ENCODE peak calls at places on chromosomes 11 and 22, in six cellular contexts. W is IMR-90, Q is right lobe of liver, J is uterus, H is ovary, V is GM12891. U is an unnamed sample.

GRCh38 chr11:71263391-71263790 is 11.0 kb upstream of the SHANK2 start:
- DNase-seq in W (peak; percentile 41), Q (no peak), J (no peak), H (no peak), V (no peak), U (no peak)

GRCh38 chr11:92048415-92048814 is 176.2 kb upstream of the FAT3 start:
- DNase-seq in W (no peak), Q (no peak), J (no peak), H (no peak), V (no peak), U (no peak)

GRCh38 chr11:63227521-63228107 is 15.8 kb downstream of the SLC22A25 start:
- DNase-seq in W (no peak), Q (no peak), J (no peak), H (no peak), V (no peak), U (no peak)

GRCh38 chr11:45543808-45544422 is 121.5 kb downstream of the CHST1 start:
- DNase-seq in W (peak; percentile 4), Q (no peak), J (no peak), H (no peak), V (no peak), U (no peak)

GRCh38 chr22:20774882-20775281 is 969 bp downstream of the SERPIND1 start:
- DNase-seq in W (no peak), Q (no peak), J (no peak), H (no peak), V (no peak), U (no peak)

GRCh38 chr11:17979770-17980371 is 33.0 kb downstream of the SERGEF start:
- DNase-seq in W (peak; percentile 5), Q (no peak), J (peak; percentile 16), H (no peak), V (peak; percentile 19), U (peak; percentile 13)

GRCh38 chr11:30314625-30315024 is 8.3 kb upstream of the ARL14EP start:
- DNase-seq in W (peak; percentile 34), Q (no peak), J (no peak), H (no peak), V (no peak), U (no peak)

GRCh38 chr11:95279921-95280861 is 49.2 kb upstream of the SESN3 start:
- DNase-seq in W (no peak), Q (peak; percentile 55), J (no peak), H (no peak), V (no peak), U (no peak)

GRCh38 chr22:25658641-25659040 is 83.3 kb upstream of the MYO18B start:
- DNase-seq in W (no peak), Q (no peak), J (no peak), H (peak; percentile 47), V (no peak), U (no peak)

GRCh38 chr11:60910281-60910687 is 3.7 kb upstream of the TMEM109 start:
- DNase-seq in W (no peak), Q (no peak), J (no peak), H (no peak), V (no peak), U (no peak)
- TF ChIP-seq POLR2A in W (no peak), Q (no peak), J (no peak), H (no peak), V (no peak), U (no peak)

GRCh38 chr11:112029460-112029859 is 4.3 kb downstream of the DLAT start:
- DNase-seq in W (no peak), Q (no peak), J (no peak), H (no peak), V (no peak), U (no peak)

GRCh38 chr11:112023104-112023503 is 2.1 kb upstream of the DLAT start:
- DNase-seq in W (no peak), Q (no peak), J (no peak), H (no peak), V (no peak), U (no peak)

GRCh38 chr11:112024178-112024777 is 930 bp upstream of the DLAT start:
- DNase-seq in W (no peak), Q (no peak), J (no peak), H (no peak), V (no peak), U (no peak)

GRCh38 chr11:112025682-112026081 is 474 bp downstream of the DLAT start:
- DNase-seq in W (peak; percentile 23), Q (no peak), J (no peak), H (no peak), V (peak; percentile 17), U (no peak)

GRCh38 chr11:112024778-112025678 is at the start of gene DLAT:
- DNase-seq in W (peak; percentile 75), Q (peak; percentile 91), J (peak; percentile 75), H (peak; percentile 89), V (peak; percentile 76), U (peak; percentile 65)
- TF ChIP-seq POLR2A in W (peak; percentile 60), Q (peak; percentile 58), J (peak; percentile 35), H (peak; percentile 49), V (peak; percentile 77), U (peak; percentile 58)

GRCh38 chr22:41589601-41590365 is at the start of gene PMM1:
- DNase-seq in W (peak; percentile 99), Q (peak; percentile 100), J (peak; percentile 100), H (peak; percentile 100), V (peak; percentile 99), U (peak; percentile 94)
- TF ChIP-seq POLR2A in W (peak; percentile 88), Q (peak; percentile 92), J (peak; percentile 96), H (peak; percentile 94), V (peak; percentile 64), U (peak; percentile 91)

GRCh38 chr22:45302751-45303150 is 7.0 kb upstream of the FAM118A start:
- DNase-seq in W (no peak), Q (no peak), J (no peak), H (no peak), V (no peak), U (no peak)
- TF ChIP-seq POLR2A in W (no peak), Q (no peak), J (no peak), H (no peak), V (no peak), U (no peak)

GRCh38 chr11:27473017-27473406 is 422 bp upstream of the LGR4 start:
- DNase-seq in W (no peak), Q (no peak), J (no peak), H (no peak), V (no peak), U (no peak)

GRCh38 chr11:27471067-27471587 is 1.5 kb downstream of the LGR4 start:
- DNase-seq in W (no peak), Q (no peak), J (no peak), H (no peak), V (no peak), U (no peak)

GRCh38 chr11:27470166-27470565 is 2.4 kb downstream of the LGR4 start:
- DNase-seq in W (no peak), Q (no peak), J (no peak), H (no peak), V (no peak), U (no peak)

GRCh38 chr11:27472398-27473016 is at the start of gene LGR4:
- DNase-seq in W (peak; percentile 90), Q (peak; percentile 98), J (peak; percentile 92), H (peak; percentile 90), V (peak; percentile 73), U (peak; percentile 81)

GRCh38 chr11:27471588-27472397 is 797 bp downstream of the LGR4 start:
- DNase-seq in W (no peak), Q (peak; percentile 69), J (peak; percentile 28), H (peak; percentile 59), V (no peak), U (no peak)
- TF ChIP-seq POLR2A in W (no peak), Q (no peak), J (no peak), H (no peak), V (no peak), U (no peak)

GRCh38 chr11:441418-442274 is at the start of gene ANO9:
- DNase-seq in W (no peak), Q (peak; percentile 54), J (no peak), H (no peak), V (peak; percentile 94), U (no peak)
- TF ChIP-seq POLR2A in W (no peak), Q (no peak), J (no peak), H (no peak), V (peak; percentile 30), U (no peak)

GRCh38 chr22:46072030-46072881 is 78.1 kb upstream of the PPARA start:
- DNase-seq in W (peak; percentile 61), Q (peak; percentile 89), J (peak; percentile 47), H (peak; percentile 68), V (no peak), U (no peak)

GRCh38 chr22:46069518-46070214 is 80.7 kb upstream of the PPARA start:
- DNase-seq in W (peak; percentile 91), Q (peak; percentile 91), J (peak; percentile 94), H (peak; percentile 91), V (no peak), U (no peak)

GRCh38 chr22:46070215-46070721 is 80.1 kb upstream of the PPARA start:
- DNase-seq in W (peak; percentile 42), Q (peak; percentile 87), J (peak; percentile 78), H (peak; percentile 91), V (no peak), U (no peak)

GRCh38 chr22:46071451-46072029 is 78.8 kb upstream of the PPARA start:
- DNase-seq in W (peak; percentile 90), Q (peak; percentile 91), J (peak; percentile 97), H (peak; percentile 96), V (no peak), U (no peak)

DNA sequence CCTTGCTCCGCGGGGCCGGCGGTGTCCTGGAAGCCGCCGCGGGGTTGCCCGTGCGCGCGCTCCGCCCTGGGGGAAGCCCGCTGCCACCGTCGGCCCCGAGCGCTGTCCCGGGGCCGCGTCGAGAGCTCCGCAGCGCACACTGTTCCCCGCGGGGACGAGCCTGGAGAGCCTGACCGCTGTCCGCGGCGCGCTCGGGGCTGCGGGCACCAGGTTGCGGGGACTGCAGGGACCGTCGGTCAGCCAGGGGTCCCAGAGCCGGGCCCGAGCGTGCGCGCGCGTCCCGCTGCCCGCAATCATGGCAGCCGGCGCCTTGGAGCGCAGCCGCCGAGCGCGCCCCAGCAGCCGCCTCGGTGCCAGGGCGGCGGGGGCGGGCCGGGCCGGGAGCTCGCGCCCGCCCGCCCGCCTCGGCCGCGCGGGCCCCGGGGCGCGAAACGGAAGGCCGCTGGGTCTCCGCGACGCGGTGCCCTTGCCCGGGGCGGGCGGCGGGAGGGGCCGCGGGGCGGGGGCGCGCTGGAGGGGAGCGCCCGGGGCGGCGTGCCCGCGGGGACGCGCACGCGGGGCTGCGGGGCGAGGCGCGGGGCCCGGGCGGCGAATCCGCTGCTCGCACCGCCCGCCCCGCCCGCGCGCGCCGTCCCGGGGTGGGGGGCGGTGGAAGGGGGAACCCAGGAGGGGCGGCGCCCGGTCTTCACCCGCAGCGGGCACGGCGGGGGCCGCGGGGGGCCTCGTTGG is 79.4 kb upstream of the PPARA start:
- DNase-seq in W (peak; percentile 54), Q (peak; percentile 76), J (peak; percentile 53), H (peak; percentile 88), V (no peak), U (no peak)
- TF ChIP-seq POLR2A in W (no peak), Q (no peak), J (peak; percentile 59), H (no peak), V (no peak), U (peak; percentile 39)